ENCODE peak calls at places on chromosomes 13 and 19, in four cellular contexts. G is transverse colon, M is A549, P is psoas muscle. U is an unnamed sample. For H3K4me1, the result is how much of the 10 kb centered on the place peaks cover.

GRCh38 chr13:110030394-110030928 is 244.1 kb upstream of the IRS2 start:
- DNase-seq in G (no peak), M (no peak), P (no peak), U (no peak)

GRCh38 chr19:50912102-50912599 is 956 bp upstream of the KLK4 start:
- DNase-seq in G (no peak), M (no peak), P (no peak), U (no peak)

GRCh38 chr19:55809381-55810058 is 22.3 kb downstream of the NLRP11 start:
- DNase-seq in G (peak), M (peak), P (peak), U (peak)

GRCh38 chr19:4327252-4327876 is 11.3 kb downstream of the STAP2 start:
- DNase-seq in G (peak), M (no peak), P (peak), U (peak)

GRCh38 chr13:85528578-85529215 is 270.5 kb downstream of the SLITRK6 start:
- DNase-seq in G (no peak), M (no peak), P (no peak), U (no peak)

GRCh38 chr19:48780684-48781391 is 25.5 kb downstream of the FGF21 start:
- DNase-seq in G (no peak), M (no peak), P (no peak), U (peak)

GRCh38 chr19:35095667-35096368 is 19.8 kb upstream of the FXYD3 start:
- DNase-seq in G (no peak), M (no peak), P (no peak), U (no peak)

GRCh38 chr13:41675306-41675705 is 218.0 kb downstream of the RGCC start:
- DNase-seq in G (no peak), M (no peak), P (no peak), U (no peak)

GRCh38 chr13:52405767-52406494 is at the start of gene THSD1:
- DNase-seq in G (peak), M (peak), P (peak), U (no peak)

GRCh38 chr13:49936943-49937273 is 768 bp upstream of the SPRYD7 start:
- DNase-seq in G (no peak), M (no peak), P (no peak), U (peak)

GRCh38 chr13:35818577-35819165 is 312.5 kb downstream of the DCLK1 start:
- DNase-seq in G (no peak), M (no peak), P (no peak), U (no peak)

GRCh38 chr13:98307744-98308524 is 130.9 kb upstream of the RNF113B start:
- DNase-seq in G (no peak), M (no peak), P (no peak), U (no peak)

GRCh38 chr19:17404015-17404414 is 1.4 kb downstream of the BST2 start:
- DNase-seq in G (no peak), M (no peak), P (no peak), U (no peak)

GRCh38 chr13:111232191-111232590 is 88.3 kb upstream of the TEX29 start:
- DNase-seq in G (no peak), M (no peak), P (no peak), U (no peak)
- TF ChIP-seq CTCF in G (no peak), M (no peak), P (no peak), U (no peak)

DNA sequence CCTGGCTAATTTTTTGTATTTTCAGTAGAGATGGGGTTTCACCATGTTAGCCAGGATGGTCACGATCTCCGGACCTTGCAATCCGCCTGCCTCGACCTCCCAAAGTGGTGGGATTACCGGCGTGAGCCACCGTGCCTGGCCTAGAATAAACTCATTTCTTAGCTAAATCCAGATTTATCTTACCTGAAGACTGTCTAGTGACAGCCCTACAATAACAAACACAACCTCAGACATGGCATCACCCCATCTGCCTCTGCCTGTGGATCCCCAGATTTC is 5.0 kb downstream of the ZNF44 start:
- DNase-seq in G (no peak), M (no peak), P (no peak), U (no peak)
- H3K4me1 ChIP-seq in G (under half), M (under half), P (under half), U (under half)

DNA sequence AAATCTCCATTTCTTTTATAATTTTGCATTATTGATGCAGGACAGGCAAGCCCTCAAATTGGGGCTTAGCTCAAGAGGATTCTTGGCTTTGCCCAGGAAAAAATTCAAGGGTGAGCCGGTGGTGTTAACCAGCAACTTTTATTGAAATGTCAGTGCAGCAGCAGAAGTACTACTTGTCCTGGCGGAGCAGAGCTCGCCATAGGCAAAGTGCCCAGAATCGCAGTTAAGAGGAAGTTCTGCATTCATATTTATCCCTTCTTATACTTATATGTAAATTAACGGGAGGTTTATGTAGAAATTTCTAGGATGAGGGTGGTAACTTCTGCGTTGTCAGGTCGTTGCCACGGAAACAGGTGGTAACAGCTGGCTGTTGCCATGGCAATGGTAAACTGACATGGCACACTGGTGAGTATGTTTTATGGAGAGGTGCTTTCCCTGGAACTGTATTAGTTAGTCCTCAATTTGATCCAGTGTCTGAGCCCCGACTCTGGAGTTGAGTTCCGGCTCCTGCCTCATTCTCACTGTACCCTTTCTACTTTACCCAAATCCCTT is 2494.8 kb upstream of the PCDH20 start:
- DNase-seq in G (no peak), M (no peak), P (no peak), U (no peak)
- TF ChIP-seq CTCF in G (no peak), M (no peak), P (no peak), U (no peak)

GRCh38 chr19:43540381-43540780 is 7.4 kb downstream of the ZNF575 start:
- DNase-seq in G (no peak), M (no peak), P (no peak), U (no peak)
- H3K4me1 ChIP-seq in G (under half), M (under half), P (under half), U (under half)

DNA sequence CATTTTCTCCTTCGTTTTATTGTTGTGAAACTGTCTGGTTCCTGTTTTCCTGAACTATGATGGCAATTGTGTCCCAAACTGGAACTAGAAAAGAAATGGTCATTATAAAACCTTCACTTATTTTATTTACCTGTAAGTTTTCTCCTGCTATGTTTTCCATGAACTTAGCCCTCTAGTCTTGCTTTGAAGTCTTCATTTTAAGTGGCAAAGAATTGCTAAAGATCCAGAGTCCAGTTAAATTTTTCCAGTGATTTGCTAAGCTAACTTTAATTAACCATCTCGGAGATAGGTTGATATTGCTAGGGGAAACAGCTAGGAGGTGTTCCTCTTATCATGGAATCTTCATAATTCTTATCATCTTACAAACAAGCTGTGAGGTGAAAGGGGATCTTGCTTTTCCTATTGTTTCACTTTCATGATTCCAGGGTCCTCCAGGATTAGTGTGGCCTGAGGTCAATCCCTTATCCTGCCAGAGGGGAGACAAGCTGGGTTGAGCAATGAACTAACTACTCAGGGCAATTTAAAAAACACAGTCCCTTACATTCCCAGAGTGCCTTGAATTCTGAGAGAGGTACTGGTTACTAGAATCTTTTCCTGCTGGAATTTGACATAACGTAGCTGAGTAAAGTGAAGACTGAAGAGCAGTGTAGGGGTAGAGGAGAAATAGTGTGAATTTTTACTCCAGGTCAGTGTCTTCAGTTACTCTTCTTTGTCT is 112.5 kb downstream of the ESD start:
- DNase-seq in G (no peak), M (no peak), P (no peak), U (peak)
- TF ChIP-seq CTCF in G (no peak), M (no peak), P (no peak), U (no peak)